ENCODE peak calls at places on chromosome 4, in ten cellular contexts. S is BJ, G is left lung, J is lower leg skin, M is upper lobe of right lung, I is HCT116, Q is HFF-Myc, U is GM12865, H is psoas muscle, F is fibroblast of the aortic adventitia. E is an unnamed sample.

GRCh38 chr4:7352486-7352885 is 82.2 kb downstream of the PSAPL1 start:
- DNase-seq in S (no peak), G (no peak), J (no peak), M (no peak), I (no peak), Q (no peak), U (no peak), H (no peak), F (no peak), E (no peak)

GRCh38 chr4:37431417-37431743 is 186.8 kb downstream of the NWD2 start:
- DNase-seq in S (no peak), G (no peak), J (no peak), M (no peak), I (no peak), Q (no peak), U (no peak), H (no peak), F (no peak), E (no peak)

GRCh38 chr4:71814433-71814832 is 30.6 kb upstream of the GC start:
- DNase-seq in S (no peak), G (no peak), J (no peak), M (no peak), I (no peak), Q (no peak), U (peak; percentile 3), H (no peak), F (no peak), E (no peak)

GRCh38 chr4:41304221-41304620 is 47.5 kb downstream of the UCHL1 start:
- DNase-seq in S (no peak), G (no peak), J (no peak), M (peak; percentile 72), I (no peak), Q (no peak), U (no peak), H (no peak), F (no peak), E (no peak)

GRCh38 chr4:47705326-47705981 is 132.4 kb downstream of the CORIN start:
- DNase-seq in S (no peak), G (no peak), J (no peak), M (no peak), I (no peak), Q (no peak), U (peak; percentile 43), H (no peak), F (peak; percentile 50), E (no peak)

GRCh38 chr4:156685308-156685707 is 286.3 kb downstream of the PDGFC start:
- DNase-seq in S (no peak), G (no peak), J (no peak), M (no peak), I (no peak), Q (no peak), U (no peak), H (no peak), F (no peak), E (no peak)

GRCh38 chr4:181796502-181796901 is 446.7 kb upstream of the TENM3 start:
- DNase-seq in S (no peak), G (no peak), J (no peak), M (no peak), I (no peak), Q (no peak), U (no peak), H (no peak), F (peak; percentile 45), E (no peak)

GRCh38 chr4:533318-534100 is 34.5 kb downstream of the PIGG start:
- DNase-seq in S (no peak), G (no peak), J (no peak), M (no peak), I (no peak), Q (no peak), U (no peak), H (no peak), F (no peak), E (no peak)

GRCh38 chr4:6172093-6172926 is 28.0 kb downstream of the JAKMIP1 start:
- DNase-seq in S (no peak), G (no peak), J (no peak), M (no peak), I (no peak), Q (no peak), U (peak; percentile 67), H (no peak), F (no peak), E (no peak)

GRCh38 chr4:25441519-25442117 is 64.6 kb downstream of the ANAPC4 start:
- DNase-seq in S (no peak), G (no peak), J (peak; percentile 21), M (peak; percentile 77), I (peak; percentile 52), Q (no peak), U (peak; percentile 48), H (no peak), F (peak; percentile 77), E (peak; percentile 39)

GRCh38 chr4:151324124-151324448 is 1.3 kb downstream of the SH3D19 start:
- DNase-seq in S (no peak), G (no peak), J (no peak), M (no peak), I (no peak), Q (no peak), U (no peak), H (no peak), F (no peak), E (no peak)
- H3K4me3 ChIP-seq in S (peak overlapping the region; percentile 57), G (peak overlapping the region; percentile 46), J (no peak overlapping the region), M (peak overlapping the region; percentile 68), I (peak overlapping the region; percentile 69), Q (peak overlapping the region; percentile 51), U (no peak overlapping the region), H (peak overlapping the region; percentile 87), F (peak overlapping the region; percentile 74), E (peak overlapping the region; percentile 62)

GRCh38 chr4:87058272-87059073 is 123.7 kb downstream of the AFF1 start:
- DNase-seq in S (no peak), G (no peak), J (no peak), M (peak; percentile 71), I (peak; percentile 29), Q (no peak), U (peak; percentile 42), H (no peak), F (no peak), E (no peak)

GRCh38 chr4:87055340-87055739 is 120.5 kb downstream of the AFF1 start:
- DNase-seq in S (no peak), G (no peak), J (no peak), M (no peak), I (no peak), Q (no peak), U (no peak), H (no peak), F (no peak), E (no peak)

GRCh38 chr4:87054900-87055299 is 120.1 kb downstream of the AFF1 start:
- DNase-seq in S (no peak), G (no peak), J (no peak), M (no peak), I (no peak), Q (no peak), U (no peak), H (no peak), F (no peak), E (no peak)

GRCh38 chr4:87056884-87057283 is 122.1 kb downstream of the AFF1 start:
- DNase-seq in S (no peak), G (no peak), J (no peak), M (no peak), I (no peak), Q (no peak), U (no peak), H (no peak), F (no peak), E (no peak)

DNA sequence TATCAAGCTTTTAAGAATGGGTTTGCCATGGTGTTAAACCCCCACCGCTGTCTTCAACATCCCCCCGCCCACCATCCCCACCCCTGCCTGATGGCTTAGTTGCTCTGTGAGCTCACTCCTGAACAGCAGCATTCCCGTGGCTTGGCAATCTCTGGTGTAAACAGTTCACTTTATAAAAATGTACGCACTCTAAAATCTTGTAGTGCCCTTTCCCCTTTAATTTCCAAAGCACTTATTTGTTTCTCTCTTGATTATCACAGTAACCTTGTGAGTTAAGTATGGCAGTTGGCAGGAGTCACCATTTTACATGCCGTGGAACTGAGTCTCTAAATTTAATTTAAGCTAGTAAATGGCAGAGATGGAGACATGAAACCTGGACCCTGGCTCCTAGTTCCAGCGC is 123.0 kb downstream of the AFF1 start:
- DNase-seq in S (no peak), G (no peak), J (no peak), M (no peak), I (no peak), Q (no peak), U (no peak), H (no peak), F (no peak), E (no peak)
- H3K4me3 ChIP-seq in S (no peak overlapping the region), G (no peak overlapping the region), J (no peak overlapping the region), M (no peak overlapping the region), I (no peak overlapping the region), Q (no peak overlapping the region), U (no peak overlapping the region), H (peak overlapping the region; percentile 14), F (no peak overlapping the region), E (no peak overlapping the region)

DNA sequence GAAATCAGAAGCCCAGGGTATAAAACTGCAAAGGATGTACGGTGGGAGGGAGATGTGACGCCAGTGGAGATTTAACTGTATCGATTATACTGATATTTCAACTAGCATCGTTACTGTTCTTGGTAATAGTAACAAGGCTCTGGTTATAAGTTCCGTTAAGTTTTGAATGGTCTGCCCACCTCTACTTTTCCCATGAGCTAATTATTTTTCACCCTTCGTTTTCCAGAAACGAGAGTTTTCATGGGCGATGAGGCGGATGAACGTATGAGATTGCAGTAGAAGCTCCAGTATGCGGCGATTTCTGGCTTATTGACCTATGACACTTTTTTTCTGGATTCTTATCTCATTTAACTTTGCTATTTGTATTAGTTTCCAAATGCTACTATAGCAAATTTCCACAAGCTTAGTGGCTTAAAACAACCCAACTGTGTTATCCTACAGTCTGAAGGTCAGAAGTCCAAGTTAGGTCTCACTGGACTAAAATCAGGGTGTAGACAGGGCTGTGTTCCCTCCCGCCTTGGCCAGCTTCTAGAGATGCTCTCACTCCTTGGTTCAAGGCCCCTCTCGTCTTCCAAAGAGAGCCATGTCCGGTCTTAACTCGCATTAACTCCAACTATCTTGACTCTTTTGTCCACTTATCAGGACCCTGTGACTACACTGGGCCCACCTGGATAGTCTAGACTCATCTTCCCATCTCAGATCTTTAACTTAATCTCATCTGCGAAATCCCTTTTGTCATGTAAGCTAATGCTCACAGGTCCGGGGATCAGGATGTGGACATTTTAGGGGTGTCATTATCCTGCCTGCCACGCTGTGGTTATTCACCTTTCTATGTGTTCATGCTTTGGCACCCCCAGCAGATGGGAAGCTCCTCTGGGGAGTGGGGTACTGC is 122.5 kb downstream of the IRF2 start:
- DNase-seq in S (no peak), G (no peak), J (no peak), M (no peak), I (no peak), Q (no peak), U (peak; percentile 53), H (no peak), F (no peak), E (no peak)
- H3K4me3 ChIP-seq in S (no peak overlapping the region), G (no peak overlapping the region), J (no peak overlapping the region), M (no peak overlapping the region), I (no peak overlapping the region), Q (no peak overlapping the region), U (peak overlapping the region; percentile 64), H (no peak overlapping the region), F (no peak overlapping the region), E (no peak overlapping the region)

DNA sequence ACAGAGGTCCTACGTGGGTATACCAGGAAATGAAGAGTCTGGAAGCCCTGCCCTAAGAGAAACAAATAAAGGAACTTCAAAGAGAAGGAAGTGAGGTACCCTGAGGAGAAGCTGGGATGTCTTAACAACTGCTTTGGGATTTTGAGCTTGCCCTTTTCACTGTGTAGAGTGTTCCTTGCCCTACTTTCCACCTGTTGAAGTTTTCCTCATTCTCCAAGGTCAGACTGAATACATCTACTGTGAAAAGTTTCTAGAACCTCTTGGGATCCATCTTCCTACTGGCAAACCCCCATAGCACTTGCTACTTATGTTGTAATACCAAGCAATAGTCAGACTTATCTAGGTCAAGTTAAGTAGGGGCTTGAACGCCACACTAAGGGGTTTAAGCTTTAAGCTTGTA is 1.2 kb upstream of the REST start:
- DNase-seq in S (no peak), G (no peak), J (no peak), M (no peak), I (no peak), Q (no peak), U (no peak), H (no peak), F (peak; percentile 6), E (no peak)
- H3K4me3 ChIP-seq in S (no peak overlapping the region), G (no peak overlapping the region), J (no peak overlapping the region), M (no peak overlapping the region), I (no peak overlapping the region), Q (no peak overlapping the region), U (no peak overlapping the region), H (no peak overlapping the region), F (no peak overlapping the region), E (no peak overlapping the region)